ENCODE peak calls at places on chromosomes 6 and 20, in seven cellular contexts. X is activated gamma-delta T cell treated with Interleukin-2 at 50 U/mL for 16 hours; N is activated CD4-positive, alpha-beta T cell treated with anti-CD3 and anti-CD28 coated beads, Interleukin-2, amount 50 U/mL, for 24 hours; D is ELR; T is GM04504; G is NCI-H1092 treated with DMSO at 0.1 percent for 48 hours; Q is lung. E is an unnamed sample.
A peak's percentile ranks its signal among the peaks of the same experiment; 100 is the strongest.

GRCh38 chr20:37283530-37284195 is 5.8 kb upstream of the MANBAL start:
- DNase-seq in N (no peak), D (no peak), G (no peak), Q (no peak), X (no peak), T (no peak), E (no peak)

GRCh38 chr20:63750807-63751470 is 11.4 kb downstream of the SLC2A4RG start:
- DNase-seq in G (no peak), D (no peak), X (peak; percentile 74), Q (no peak), N (no peak), T (no peak), E (peak; percentile 49)

GRCh38 chr20:15875446-15875845 is 697.8 kb downstream of the KIF16B start:
- DNase-seq in X (no peak), D (no peak), N (no peak), T (no peak), G (peak; percentile 84), Q (no peak), E (no peak)

GRCh38 chr6:22826961-22827360 is 257.6 kb downstream of the HDGFL1 start:
- DNase-seq in N (no peak), X (no peak), D (no peak), Q (no peak), T (no peak), G (no peak), E (no peak)

GRCh38 chr6:155248021-155249001 is 15.5 kb upstream of the CLDN20 start:
- DNase-seq in T (no peak), Q (peak; percentile 72), D (peak; percentile 83), G (peak; percentile 5), N (peak; percentile 19), X (no peak), E (no peak)

GRCh38 chr6:14676084-14676483 is 558.5 kb downstream of the CD83 start:
- DNase-seq in T (no peak), D (peak; percentile 81), G (no peak), Q (no peak), X (no peak), N (no peak), E (no peak)

GRCh38 chr6:131936156-131936555 is 15.0 kb downstream of the CCN2 start:
- DNase-seq in N (no peak), G (no peak), X (no peak), D (no peak), Q (no peak), T (no peak), E (no peak)

GRCh38 chr20:63843222-63843621 is 12.2 kb upstream of the ZBTB46 start:
- DNase-seq in G (no peak), N (no peak), T (no peak), Q (no peak), X (no peak), D (no peak), E (no peak)

GRCh38 chr20:56443654-56444540 is 24.5 kb upstream of the RTF2 start:
- DNase-seq in N (no peak), X (no peak), T (no peak), D (peak; percentile 54), G (no peak), Q (no peak), E (no peak)

GRCh38 chr6:101396552-101397173 is 3.2 kb downstream of the GRIK2 start:
- DNase-seq in N (no peak), X (peak; percentile 5), T (no peak), D (peak; percentile 64), G (no peak), Q (peak; percentile 43), E (no peak)

GRCh38 chr6:44260451-44261297 is 3.3 kb upstream of the SLC35B2 start:
- DNase-seq in N (no peak), X (no peak), D (no peak), T (no peak), G (no peak), Q (no peak), E (no peak)

GRCh38 chr20:63441777-63442493 is 30.5 kb downstream of the KCNQ2 start:
- DNase-seq in G (peak; percentile 25), Q (no peak), X (peak; percentile 63), T (no peak), D (peak; percentile 47), N (peak; percentile 30), E (peak; percentile 40)

GRCh38 chr6:21836292-21836691 is 242.7 kb downstream of the SOX4 start:
- DNase-seq in T (peak; percentile 18), G (no peak), N (no peak), X (no peak), Q (no peak), D (no peak), E (no peak)

GRCh38 chr20:9068896-9069663 is at the start of gene PLCB4:
- DNase-seq in D (peak; percentile 81), N (no peak), G (peak; percentile 74), X (no peak), Q (no peak), T (no peak), E (no peak)

GRCh38 chr6:16108996-16109658 is 19.8 kb upstream of the MYLIP start:
- DNase-seq in D (no peak), N (no peak), X (no peak), Q (peak; percentile 34), T (no peak), G (no peak), E (no peak)

GRCh38 chr20:6495907-6496306 is 271.6 kb upstream of the BMP2 start:
- DNase-seq in Q (no peak), N (no peak), G (no peak), T (no peak), D (no peak), X (no peak), E (no peak)

GRCh38 chr6:52407467-52407866 is 12.7 kb upstream of the EFHC1 start:
- DNase-seq in G (peak; percentile 34), X (no peak), T (no peak), N (no peak), D (peak; percentile 81), Q (no peak), E (no peak)

GRCh38 chr20:10672579-10673127 is 1.1 kb downstream of the JAG1 start:
- DNase-seq in Q (peak; percentile 66), D (peak; percentile 73), X (no peak), G (peak; percentile 48), T (no peak), N (peak; percentile 8), E (peak; percentile 76)

GRCh38 chr6:46985943-46986342 is 56.2 kb downstream of the ADGRF1 start:
- DNase-seq in D (peak; percentile 76), X (no peak), Q (no peak), G (no peak), T (no peak), N (no peak), E (no peak)

GRCh38 chr20:4601630-4602296 is 119.9 kb upstream of the PRND start:
- DNase-seq in T (no peak), Q (no peak), N (no peak), X (no peak), D (no peak), G (peak; percentile 65), E (no peak)

GRCh38 chr6:41100871-41101287 is 28.1 kb downstream of the NFYA start:
- DNase-seq in D (no peak), T (no peak), Q (no peak), G (no peak), X (no peak), N (no peak), E (peak; percentile 72)

GRCh38 chr6:87588756-87589407 is 905 bp downstream of the RARS2 start:
- DNase-seq in N (no peak), D (peak; percentile 9), T (peak; percentile 18), Q (no peak), X (no peak), G (no peak), E (no peak)

GRCh38 chr6:5143625-5144311 is 58.6 kb downstream of the PPP1R3G start:
- DNase-seq in T (peak; percentile 69), G (peak; percentile 43), D (peak; percentile 82), X (peak; percentile 84), Q (peak; percentile 82), N (peak; percentile 69), E (peak; percentile 71)

GRCh38 chr6:129513471-129513870 is 196.5 kb downstream of the ARHGAP18 start:
- DNase-seq in X (no peak), Q (no peak), D (no peak), G (no peak), N (no peak), T (no peak), E (no peak)

GRCh38 chr6:119294984-119295383 is 54.6 kb downstream of the MAN1A1 start:
- DNase-seq in Q (no peak), D (no peak), X (no peak), G (no peak), T (no peak), N (no peak), E (no peak)

GRCh38 chr6:166058064-166058739 is 109.4 kb downstream of the TBXT start:
- DNase-seq in G (no peak), D (peak; percentile 22), X (no peak), Q (no peak), N (no peak), T (no peak), E (no peak)

GRCh38 chr20:59177266-59178250 is 13.9 kb downstream of the ZNF831 start:
- DNase-seq in Q (no peak), X (peak; percentile 33), G (no peak), N (peak; percentile 51), T (no peak), D (no peak), E (peak; percentile 78)

GRCh38 chr20:17712201-17712600 is 12.4 kb downstream of the BANF2 start:
- DNase-seq in T (no peak), G (no peak), D (no peak), X (no peak), N (no peak), Q (no peak), E (no peak)

GRCh38 chr6:30450908-30451818 is 38.1 kb upstream of the HLA-E start:
- DNase-seq in X (peak; percentile 46), T (no peak), G (no peak), Q (no peak), D (peak; percentile 52), N (peak; percentile 49), E (peak; percentile 68)

GRCh38 chr6:33314515-33314942 is 651 bp upstream of the TAPBP start:
- DNase-seq in X (peak; percentile 51), Q (peak; percentile 71), D (peak; percentile 84), G (peak; percentile 6), N (no peak), T (peak; percentile 61), E (peak; percentile 66)

GRCh38 chr6:169101036-169101805 is 152.4 kb downstream of the THBS2 start:
- DNase-seq in T (no peak), Q (no peak), X (no peak), D (no peak), N (no peak), G (no peak), E (no peak)

GRCh38 chr20:20568604-20569205 is 143.7 kb downstream of the RALGAPA2 start:
- DNase-seq in G (peak; percentile 70), Q (no peak), D (peak; percentile 60), T (peak; percentile 3), N (peak; percentile 22), X (peak; percentile 5), E (peak; percentile 28)

GRCh38 chr6:43668151-43669028 is 19.2 kb downstream of the MRPS18A start:
- DNase-seq in X (no peak), G (peak; percentile 60), D (peak; percentile 63), N (no peak), T (no peak), Q (peak; percentile 66), E (no peak)

GRCh38 chr6:125732398-125732797 is 17.0 kb upstream of the HEY2 start:
- DNase-seq in T (no peak), D (no peak), Q (no peak), G (no peak), X (no peak), N (no peak), E (no peak)

E was measured in immature natural killer cell.